ENCODE peak calls at places on chromosomes 1 and 21, in five cellular contexts. One of them, this sample, is unnamed.

GRCh38 chr1:203065191-203065590 is 20.6 kb downstream of the MYOG start:
- DNase-seq in SJCRH30: peak; percentile 93
- DNase-seq in SK-N-SH: no peak
- DNase-seq in effector memory CD4-positive, alpha-beta T cell: no peak
- DNase-seq in astrocyte of the spinal cord: no peak
- DNase-seq in this sample: no peak

GRCh38 chr1:91699339-91699970 is 186.5 kb downstream of the TGFBR3 start:
- DNase-seq in SJCRH30: no peak
- DNase-seq in SK-N-SH: no peak
- DNase-seq in effector memory CD4-positive, alpha-beta T cell: no peak
- DNase-seq in astrocyte of the spinal cord: no peak
- DNase-seq in this sample: no peak

GRCh38 chr1:45884700-45885099 is 81.3 kb downstream of the MAST2 start:
- DNase-seq in SJCRH30: no peak
- DNase-seq in SK-N-SH: no peak
- DNase-seq in effector memory CD4-positive, alpha-beta T cell: no peak
- DNase-seq in astrocyte of the spinal cord: peak; percentile 45
- DNase-seq in this sample: no peak

GRCh38 chr21:26457817-26458216 is 115.3 kb downstream of the CYYR1 start:
- DNase-seq in SJCRH30: no peak
- DNase-seq in SK-N-SH: no peak
- DNase-seq in effector memory CD4-positive, alpha-beta T cell: no peak
- DNase-seq in astrocyte of the spinal cord: no peak
- DNase-seq in this sample: no peak

GRCh38 chr21:39613029-39613934 is 542 bp downstream of the B3GALT5 start:
- DNase-seq in SJCRH30: peak; percentile 45
- DNase-seq in SK-N-SH: peak; percentile 45
- DNase-seq in effector memory CD4-positive, alpha-beta T cell: no peak
- DNase-seq in astrocyte of the spinal cord: peak; percentile 33
- DNase-seq in this sample: no peak

GRCh38 chr1:4837752-4838151 is 183.3 kb downstream of the AJAP1 start:
- DNase-seq in SJCRH30: no peak
- DNase-seq in SK-N-SH: no peak
- DNase-seq in effector memory CD4-positive, alpha-beta T cell: no peak
- DNase-seq in astrocyte of the spinal cord: no peak
- DNase-seq in this sample: no peak

GRCh38 chr1:190029441-190029840 is 448.2 kb downstream of the BRINP3 start:
- DNase-seq in SJCRH30: no peak
- DNase-seq in SK-N-SH: no peak
- DNase-seq in effector memory CD4-positive, alpha-beta T cell: no peak
- DNase-seq in astrocyte of the spinal cord: peak; percentile 5
- DNase-seq in this sample: no peak

GRCh38 chr1:167152192-167152876 is 58.5 kb downstream of the STYXL2 start:
- DNase-seq in SJCRH30: peak; percentile 28
- DNase-seq in SK-N-SH: no peak
- DNase-seq in effector memory CD4-positive, alpha-beta T cell: no peak
- DNase-seq in astrocyte of the spinal cord: no peak
- DNase-seq in this sample: no peak

GRCh38 chr1:176199707-176200106 is 7.4 kb downstream of the COP1 start:
- DNase-seq in SJCRH30: no peak
- DNase-seq in SK-N-SH: no peak
- DNase-seq in effector memory CD4-positive, alpha-beta T cell: no peak
- DNase-seq in astrocyte of the spinal cord: no peak
- DNase-seq in this sample: no peak

GRCh38 chr1:111252786-111253185 is 25.3 kb downstream of the CHI3L2 start:
- DNase-seq in SJCRH30: no peak
- DNase-seq in SK-N-SH: no peak
- DNase-seq in effector memory CD4-positive, alpha-beta T cell: no peak
- DNase-seq in astrocyte of the spinal cord: no peak
- DNase-seq in this sample: no peak

GRCh38 chr1:60903591-60903990 is 178.8 kb upstream of the NFIA start:
- DNase-seq in SJCRH30: peak; percentile 92
- DNase-seq in SK-N-SH: peak; percentile 46
- DNase-seq in effector memory CD4-positive, alpha-beta T cell: no peak
- DNase-seq in astrocyte of the spinal cord: peak; percentile 49
- DNase-seq in this sample: no peak

GRCh38 chr1:195336718-195337269 is 1271.4 kb downstream of the KCNT2 start:
- DNase-seq in SJCRH30: no peak
- DNase-seq in SK-N-SH: no peak
- DNase-seq in effector memory CD4-positive, alpha-beta T cell: no peak
- DNase-seq in astrocyte of the spinal cord: no peak
- DNase-seq in this sample: no peak

GRCh38 chr1:161089251-161089924 is at the start of gene NECTIN4:
- DNase-seq in SJCRH30: no peak
- DNase-seq in SK-N-SH: no peak
- DNase-seq in effector memory CD4-positive, alpha-beta T cell: no peak
- DNase-seq in astrocyte of the spinal cord: no peak
- DNase-seq in this sample: no peak

GRCh38 chr1:79131626-79132025 is 125.1 kb upstream of the ADGRL4 start:
- DNase-seq in SJCRH30: no peak
- DNase-seq in SK-N-SH: no peak
- DNase-seq in effector memory CD4-positive, alpha-beta T cell: no peak
- DNase-seq in astrocyte of the spinal cord: no peak
- DNase-seq in this sample: no peak

GRCh38 chr1:67970088-67970487 is 80.3 kb downstream of the DIRAS3 start:
- DNase-seq in SJCRH30: peak; percentile 11
- DNase-seq in SK-N-SH: no peak
- DNase-seq in effector memory CD4-positive, alpha-beta T cell: no peak
- DNase-seq in astrocyte of the spinal cord: peak; percentile 89
- DNase-seq in this sample: no peak

DNA sequence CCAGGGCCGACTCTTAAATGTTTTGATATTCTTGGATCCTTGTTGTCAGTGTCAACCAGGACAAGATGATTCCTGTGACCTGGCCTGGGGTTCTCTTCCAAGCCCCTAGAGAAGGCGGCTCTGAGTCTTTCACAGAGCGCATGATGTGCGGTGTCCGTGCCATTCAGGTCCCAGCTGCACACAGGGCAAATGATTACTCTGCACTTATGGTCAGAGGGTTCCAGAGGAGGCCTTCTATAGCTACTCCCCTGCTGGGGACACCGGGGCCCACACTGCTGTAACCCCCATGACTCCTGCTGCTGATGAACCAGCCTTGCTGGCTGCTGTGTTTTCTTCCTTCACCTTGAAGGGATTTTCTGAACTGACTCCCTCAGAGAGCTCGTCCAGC is 1.4 kb downstream of the PTGFRN start:
- DNase-seq in SJCRH30: peak; percentile 46
- DNase-seq in SK-N-SH: peak; percentile 49
- DNase-seq in effector memory CD4-positive, alpha-beta T cell: no peak
- DNase-seq in astrocyte of the spinal cord: no peak
- DNase-seq in this sample: no peak
- H3K4me3 ChIP-seq in SJCRH30: peak overlapping the region; percentile 88
- H3K4me3 ChIP-seq in SK-N-SH: peak overlapping the region; percentile 68
- H3K4me3 ChIP-seq in effector memory CD4-positive, alpha-beta T cell: no peak overlapping the region
- H3K4me3 ChIP-seq in astrocyte of the spinal cord: no peak overlapping the region
- H3K4me3 ChIP-seq in this sample: no peak overlapping the region

DNA sequence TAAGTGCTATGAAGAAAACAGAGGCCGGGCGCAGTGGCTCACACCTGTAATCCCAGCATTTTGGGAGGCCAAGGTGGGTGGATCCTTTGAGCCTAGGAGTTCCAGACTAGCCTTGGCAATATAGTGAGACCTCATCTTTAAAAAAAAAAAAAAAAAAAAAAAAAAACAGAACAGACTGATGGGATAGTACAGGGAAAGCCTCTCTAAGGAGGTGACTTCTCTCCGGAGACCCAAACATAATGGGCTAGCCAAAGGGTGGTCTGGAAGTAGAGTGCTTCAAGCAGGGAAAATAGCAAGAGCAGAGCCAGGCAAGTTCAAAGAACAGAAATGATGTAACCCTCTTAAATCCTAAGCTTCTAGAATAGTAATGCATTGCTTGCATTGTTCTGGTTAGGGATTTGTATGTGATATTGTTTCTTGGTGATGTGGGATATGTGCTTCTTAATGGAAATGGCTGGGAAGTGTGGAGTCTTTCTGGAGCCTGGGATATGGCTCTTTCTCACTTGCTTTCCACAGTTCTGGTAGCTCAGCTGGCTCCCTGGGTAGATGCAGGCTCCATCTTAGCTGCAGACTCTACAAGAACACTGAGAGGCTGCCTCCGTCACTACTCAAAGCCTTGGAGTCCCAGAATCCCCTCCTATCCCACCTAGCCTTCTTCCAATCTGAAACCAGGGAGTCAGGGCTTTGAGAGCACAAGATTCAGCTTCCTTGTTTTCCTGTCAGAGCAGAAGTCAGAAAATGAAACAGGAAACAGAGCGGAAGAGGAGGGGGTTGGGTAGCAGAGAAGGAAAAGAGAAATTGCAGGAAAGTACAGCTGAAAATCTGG is 1.9 kb upstream of the PIGV start:
- DNase-seq in SJCRH30: peak; percentile 29
- DNase-seq in SK-N-SH: no peak
- DNase-seq in effector memory CD4-positive, alpha-beta T cell: no peak
- DNase-seq in astrocyte of the spinal cord: peak; percentile 46
- DNase-seq in this sample: no peak
- H3K4me3 ChIP-seq in SJCRH30: no peak overlapping the region
- H3K4me3 ChIP-seq in SK-N-SH: no peak overlapping the region
- H3K4me3 ChIP-seq in effector memory CD4-positive, alpha-beta T cell: peak overlapping the region; percentile 82
- H3K4me3 ChIP-seq in astrocyte of the spinal cord: no peak overlapping the region
- H3K4me3 ChIP-seq in this sample: no peak overlapping the region

DNA sequence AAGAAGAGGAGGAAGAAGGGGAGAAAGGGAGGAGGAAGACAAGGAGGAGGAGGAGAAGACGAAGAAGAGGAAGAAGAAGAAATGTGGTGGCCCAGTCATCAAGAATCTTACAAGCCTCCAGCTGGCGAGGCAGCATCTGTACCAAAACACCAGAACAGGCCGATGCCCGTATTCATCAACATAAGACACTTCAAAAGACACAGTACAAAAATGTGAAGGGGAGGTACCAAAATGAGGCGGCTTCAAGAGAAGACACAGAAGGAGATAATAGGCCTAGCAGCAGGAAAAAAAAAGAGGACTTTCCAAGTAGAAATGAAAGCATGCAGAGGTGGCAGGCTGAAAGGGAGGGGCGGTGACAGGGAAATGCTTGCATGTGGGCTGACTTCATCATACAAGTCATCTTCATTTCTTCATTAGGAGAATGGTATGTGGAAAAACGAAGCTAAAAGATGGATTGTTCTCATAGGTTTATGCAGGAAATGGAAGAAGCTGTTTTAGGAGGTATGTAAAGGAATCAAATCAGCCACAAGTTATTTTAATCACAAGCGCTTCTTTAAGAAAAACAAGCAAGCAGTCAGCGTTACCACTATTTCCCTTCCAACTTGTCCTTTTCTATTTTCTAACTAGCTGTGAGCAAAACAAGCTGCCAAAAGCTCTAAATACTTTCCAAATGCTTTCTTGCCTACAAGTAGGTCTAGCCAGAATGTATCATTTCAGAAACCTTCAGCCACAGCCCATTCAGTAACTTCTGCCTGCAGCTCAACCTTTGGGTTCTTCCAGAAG is 192.3 kb downstream of the SLC45A1 start:
- DNase-seq in SJCRH30: no peak
- DNase-seq in SK-N-SH: no peak
- DNase-seq in effector memory CD4-positive, alpha-beta T cell: no peak
- DNase-seq in astrocyte of the spinal cord: peak; percentile 86
- DNase-seq in this sample: no peak
- H3K4me3 ChIP-seq in SJCRH30: no peak overlapping the region
- H3K4me3 ChIP-seq in SK-N-SH: no peak overlapping the region
- H3K4me3 ChIP-seq in effector memory CD4-positive, alpha-beta T cell: peak overlapping the region; percentile 5
- H3K4me3 ChIP-seq in astrocyte of the spinal cord: peak overlapping the region; percentile 4
- H3K4me3 ChIP-seq in this sample: no peak overlapping the region

GRCh38 chr1:185731446-185731845 is 2.7 kb upstream of the HMCN1 start:
- DNase-seq in SJCRH30: no peak
- DNase-seq in SK-N-SH: no peak
- DNase-seq in effector memory CD4-positive, alpha-beta T cell: no peak
- DNase-seq in astrocyte of the spinal cord: no peak
- DNase-seq in this sample: no peak

GRCh38 chr1:185734929-185735666 is 907 bp downstream of the HMCN1 start:
- DNase-seq in SJCRH30: peak; percentile 39
- DNase-seq in SK-N-SH: no peak
- DNase-seq in effector memory CD4-positive, alpha-beta T cell: no peak
- DNase-seq in astrocyte of the spinal cord: peak; percentile 35
- DNase-seq in this sample: no peak

GRCh38 chr1:185733818-185734709 is at the start of gene HMCN1:
- DNase-seq in SJCRH30: peak; percentile 91
- DNase-seq in SK-N-SH: peak; percentile 59
- DNase-seq in effector memory CD4-positive, alpha-beta T cell: peak; percentile 1
- DNase-seq in astrocyte of the spinal cord: peak; percentile 68
- DNase-seq in this sample: no peak

GRCh38 chr1:185732941-185733340 is 1.2 kb upstream of the HMCN1 start:
- DNase-seq in SJCRH30: peak; percentile 22
- DNase-seq in SK-N-SH: no peak
- DNase-seq in effector memory CD4-positive, alpha-beta T cell: no peak
- DNase-seq in astrocyte of the spinal cord: no peak
- DNase-seq in this sample: no peak

DNA sequence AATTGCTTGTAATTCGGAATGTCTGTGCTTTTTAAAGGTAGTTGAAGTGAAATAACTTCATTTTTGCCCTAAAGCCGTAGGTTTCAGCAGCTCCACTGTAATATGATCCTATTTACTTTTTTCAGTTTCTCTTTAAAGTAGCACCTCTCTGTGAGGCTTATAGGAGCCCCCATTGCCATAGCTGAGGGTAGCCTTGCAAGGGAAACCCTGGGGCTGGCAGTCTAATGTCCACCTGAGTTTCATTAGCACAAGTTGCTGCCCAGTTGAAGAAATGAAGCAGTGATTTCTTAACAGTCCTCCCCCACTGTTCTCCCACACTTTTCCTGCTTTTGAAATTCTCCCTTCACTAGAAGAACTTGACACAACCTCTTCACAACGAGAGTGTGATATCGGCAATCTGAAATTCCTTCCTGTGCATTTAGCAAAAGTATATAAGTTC is 1.5 kb downstream of the HMCN1 start:
- DNase-seq in SJCRH30: peak; percentile 42
- DNase-seq in SK-N-SH: no peak
- DNase-seq in effector memory CD4-positive, alpha-beta T cell: no peak
- DNase-seq in astrocyte of the spinal cord: peak; percentile 46
- DNase-seq in this sample: no peak
- H3K4me3 ChIP-seq in SJCRH30: peak overlapping the region; percentile 67
- H3K4me3 ChIP-seq in SK-N-SH: peak overlapping the region; percentile 68
- H3K4me3 ChIP-seq in effector memory CD4-positive, alpha-beta T cell: no peak overlapping the region
- H3K4me3 ChIP-seq in astrocyte of the spinal cord: peak overlapping the region; percentile 63
- H3K4me3 ChIP-seq in this sample: no peak overlapping the region

DNA sequence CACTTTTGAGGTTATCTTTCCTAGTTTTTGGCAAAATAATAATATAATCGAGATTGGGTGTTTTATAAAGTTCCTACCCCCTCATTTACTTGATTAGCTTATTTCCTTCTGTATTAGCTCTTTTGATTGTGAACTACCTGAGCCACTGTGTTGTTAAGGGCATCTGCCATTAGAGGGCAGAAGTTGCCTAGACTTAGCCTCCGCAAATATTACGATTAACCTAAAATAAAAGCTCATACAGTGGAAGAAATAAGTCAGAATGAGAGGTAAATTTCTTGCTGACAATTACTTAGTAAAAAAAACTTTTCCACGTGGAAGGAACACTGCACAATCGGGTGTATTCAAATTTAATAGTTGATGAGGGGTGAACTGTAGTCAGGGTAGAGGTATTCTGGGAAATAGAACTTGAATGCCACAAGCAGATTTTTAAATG is 2.3 kb downstream of the H3-3A start:
- DNase-seq in SJCRH30: peak; percentile 71
- DNase-seq in SK-N-SH: peak; percentile 39
- DNase-seq in effector memory CD4-positive, alpha-beta T cell: peak; percentile 38
- DNase-seq in astrocyte of the spinal cord: peak; percentile 68
- DNase-seq in this sample: no peak
- H3K4me3 ChIP-seq in SJCRH30: peak overlapping the region; percentile 96
- H3K4me3 ChIP-seq in SK-N-SH: peak overlapping the region; percentile 94
- H3K4me3 ChIP-seq in effector memory CD4-positive, alpha-beta T cell: peak overlapping the region; percentile 89
- H3K4me3 ChIP-seq in astrocyte of the spinal cord: peak overlapping the region; percentile 93
- H3K4me3 ChIP-seq in this sample: peak overlapping the region; percentile 70

GRCh38 chr1:208921259-208921658 is 662.3 kb upstream of the CAMK1G start:
- DNase-seq in SJCRH30: no peak
- DNase-seq in SK-N-SH: no peak
- DNase-seq in effector memory CD4-positive, alpha-beta T cell: no peak
- DNase-seq in astrocyte of the spinal cord: no peak
- DNase-seq in this sample: no peak
- H3K4me3 ChIP-seq in SJCRH30: no peak overlapping the region
- H3K4me3 ChIP-seq in SK-N-SH: no peak overlapping the region
- H3K4me3 ChIP-seq in effector memory CD4-positive, alpha-beta T cell: no peak overlapping the region
- H3K4me3 ChIP-seq in astrocyte of the spinal cord: no peak overlapping the region
- H3K4me3 ChIP-seq in this sample: no peak overlapping the region

This sample was measured in GM12864.